ENCODE peak calls at places on chromosome 4, in eight cellular contexts. Y is trophoblast cell, W is IMR-90, B is PC-3, G is endodermal cell, X is fibroblast of lung, U is H9, S is K562. I is an unnamed sample.

GRCh38 chr4:112083587-112084347 is 61.5 kb upstream of the FAM241A start:
- DNase-seq in Y (no peak), W (peak), B (peak), G (no peak), X (peak), U (no peak), S (no peak), I (no peak)

GRCh38 chr4:182235016-182235415 is 8.2 kb upstream of the TENM3 start:
- DNase-seq in Y (peak), W (no peak), B (no peak), G (no peak), X (peak), U (no peak), S (no peak), I (no peak)

GRCh38 chr4:11497212-11497806 is 68.6 kb upstream of the HS3ST1 start:
- DNase-seq in Y (peak), W (no peak), B (peak), G (no peak), X (no peak), U (peak), S (no peak), I (no peak)

GRCh38 chr4:3245676-3246075 is 3.3 kb upstream of the MSANTD1 start:
- DNase-seq in Y (no peak), W (no peak), B (no peak), G (no peak), X (no peak), U (no peak), S (no peak), I (no peak)

GRCh38 chr4:3740256-3740655 is 25.9 kb upstream of the ADRA2C start:
- DNase-seq in Y (no peak), W (no peak), B (no peak), G (no peak), X (no peak), U (no peak), S (no peak), I (no peak)

GRCh38 chr4:187558391-187558790 is 437.2 kb upstream of the ZFP42 start:
- DNase-seq in Y (no peak), W (peak), B (peak), G (no peak), X (peak), U (no peak), S (no peak), I (no peak)

GRCh38 chr4:109432676-109433075 is 939 bp upstream of the SEC24B start:
- DNase-seq in Y (peak), W (peak), B (no peak), G (no peak), X (peak), U (no peak), S (no peak), I (no peak)

GRCh38 chr4:8921465-8921864 is 49.8 kb upstream of the HMX1 start:
- DNase-seq in Y (no peak), W (no peak), B (no peak), G (no peak), X (no peak), U (no peak), S (no peak), I (no peak)

GRCh38 chr4:187504974-187505797 is 490.4 kb upstream of the ZFP42 start:
- DNase-seq in Y (no peak), W (no peak), B (no peak), G (peak), X (no peak), U (peak), S (no peak), I (no peak)

GRCh38 chr4:159677521-159677920 is 574.6 kb downstream of the RAPGEF2 start:
- DNase-seq in Y (no peak), W (no peak), B (no peak), G (no peak), X (peak), U (no peak), S (no peak), I (no peak)

GRCh38 chr4:82560853-82561744 is 689 bp downstream of the TMEM150C start:
- DNase-seq in Y (no peak), W (no peak), B (no peak), G (peak), X (no peak), U (peak), S (no peak), I (no peak)

GRCh38 chr4:98055800-98056501 is 87.3 kb downstream of the STPG2 start:
- DNase-seq in Y (peak), W (no peak), B (no peak), G (peak), X (no peak), U (peak), S (no peak), I (no peak)

GRCh38 chr4:105548483-105548882 is 3.9 kb upstream of the ARHGEF38 start:
- DNase-seq in Y (no peak), W (no peak), B (peak), G (no peak), X (peak), U (no peak), S (no peak), I (no peak)

GRCh38 chr4:121656269-121656641 is 40.5 kb downstream of the ANXA5 start:
- DNase-seq in Y (peak), W (peak), B (peak), G (peak), X (peak), U (peak), S (peak), I (peak)

GRCh38 chr4:13907255-13907751 is 279.8 kb upstream of the BOD1L1 start:
- DNase-seq in Y (peak), W (peak), B (peak), G (no peak), X (peak), U (no peak), S (no peak), I (no peak)

GRCh38 chr4:149638073-149638472 is 177.6 kb downstream of the IQCM start:
- DNase-seq in Y (no peak), W (peak), B (peak), G (no peak), X (peak), U (no peak), S (no peak), I (no peak)

GRCh38 chr4:37517326-37517725 is 168.8 kb downstream of the RELL1 start:
- DNase-seq in Y (no peak), W (no peak), B (peak), G (no peak), X (no peak), U (no peak), S (no peak), I (no peak)

GRCh38 chr4:107202744-107203143 is 166.6 kb upstream of the DKK2 start:
- DNase-seq in Y (no peak), W (no peak), B (no peak), G (no peak), X (peak), U (no peak), S (no peak), I (no peak)

GRCh38 chr4:24582235-24582863 is 2.0 kb downstream of the DHX15 start:
- DNase-seq in Y (no peak), W (no peak), B (no peak), G (no peak), X (no peak), U (no peak), S (peak), I (no peak)

DNA sequence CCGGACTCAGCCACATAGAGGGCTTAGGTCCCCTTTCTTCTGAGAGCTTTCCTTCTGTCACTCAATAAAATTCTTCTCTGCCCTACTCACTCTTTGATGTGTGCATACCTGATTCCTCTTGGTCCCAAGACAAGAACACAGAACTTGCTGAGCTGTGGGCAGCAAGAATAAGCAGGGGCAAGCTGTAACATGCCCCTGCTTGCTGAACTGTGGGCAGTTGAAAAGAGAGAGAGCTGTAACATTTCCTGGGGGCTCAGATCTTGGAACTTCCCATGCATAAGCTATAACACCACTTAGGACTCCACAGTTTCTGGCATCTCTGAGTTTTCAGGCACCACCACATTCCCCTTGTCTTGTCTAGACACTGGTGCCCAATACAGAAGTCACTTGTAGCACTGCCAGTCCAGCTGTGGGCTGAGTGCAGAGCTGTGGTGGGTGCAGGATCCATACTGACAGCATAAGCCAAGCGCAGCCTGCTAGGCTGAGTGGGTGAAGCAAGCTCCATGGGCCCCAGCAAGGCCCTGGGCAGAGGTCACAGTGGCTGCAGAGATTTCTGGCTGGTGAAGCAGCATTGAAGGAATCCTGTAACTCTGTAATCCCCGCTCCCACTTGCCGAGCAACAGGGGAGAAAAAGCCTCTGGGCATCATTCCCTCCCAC is 241.2 kb downstream of the PCDH10 start:
- DNase-seq in Y (no peak), W (no peak), B (no peak), G (peak), X (no peak), U (no peak), S (no peak), I (no peak)
- H3K9ac ChIP-seq in Y (no peak), W (no peak), B (no peak), G (no peak), X (no peak), U (no peak), S (no peak), I (no peak)

GRCh38 chr4:48270516-48270897 is 869 bp upstream of the TEC start:
- DNase-seq in Y (no peak), W (no peak), B (no peak), G (no peak), X (no peak), U (no peak), S (no peak), I (no peak)
- H3K9ac ChIP-seq in Y (no peak), W (no peak), B (peak), G (no peak), X (no peak), U (no peak), S (peak), I (peak)

GRCh38 chr4:147830987-147831386 is 99.1 kb downstream of the ARHGAP10 start:
- DNase-seq in Y (peak), W (peak), B (peak), G (no peak), X (peak), U (no peak), S (no peak), I (no peak)
- H3K9ac ChIP-seq in Y (no peak), W (no peak), B (peak), G (no peak), X (no peak), U (no peak), S (no peak), I (no peak)

GRCh38 chr4:189202182-189202868 is 738.3 kb upstream of the FRG1 start:
- DNase-seq in Y (no peak), W (peak), B (peak), G (peak), X (peak), U (peak), S (peak), I (peak)
- H3K9ac ChIP-seq in Y (no peak), W (no peak), B (peak), G (no peak), X (no peak), U (no peak), S (no peak), I (no peak)

GRCh38 chr4:76703123-76703490 is 194.8 kb downstream of the SOWAHB start:
- DNase-seq in Y (peak), W (no peak), B (peak), G (no peak), X (no peak), U (no peak), S (no peak), I (no peak)

GRCh38 chr4:76703676-76704075 is 194.3 kb downstream of the SOWAHB start:
- DNase-seq in Y (no peak), W (no peak), B (peak), G (no peak), X (peak), U (no peak), S (no peak), I (no peak)

GRCh38 chr4:76704133-76704881 is 193.6 kb downstream of the SOWAHB start:
- DNase-seq in Y (no peak), W (peak), B (peak), G (no peak), X (peak), U (no peak), S (no peak), I (peak)

GRCh38 chr4:76699911-76700310 is 198.0 kb downstream of the SOWAHB start:
- DNase-seq in Y (no peak), W (no peak), B (no peak), G (no peak), X (peak), U (no peak), S (no peak), I (no peak)

DNA sequence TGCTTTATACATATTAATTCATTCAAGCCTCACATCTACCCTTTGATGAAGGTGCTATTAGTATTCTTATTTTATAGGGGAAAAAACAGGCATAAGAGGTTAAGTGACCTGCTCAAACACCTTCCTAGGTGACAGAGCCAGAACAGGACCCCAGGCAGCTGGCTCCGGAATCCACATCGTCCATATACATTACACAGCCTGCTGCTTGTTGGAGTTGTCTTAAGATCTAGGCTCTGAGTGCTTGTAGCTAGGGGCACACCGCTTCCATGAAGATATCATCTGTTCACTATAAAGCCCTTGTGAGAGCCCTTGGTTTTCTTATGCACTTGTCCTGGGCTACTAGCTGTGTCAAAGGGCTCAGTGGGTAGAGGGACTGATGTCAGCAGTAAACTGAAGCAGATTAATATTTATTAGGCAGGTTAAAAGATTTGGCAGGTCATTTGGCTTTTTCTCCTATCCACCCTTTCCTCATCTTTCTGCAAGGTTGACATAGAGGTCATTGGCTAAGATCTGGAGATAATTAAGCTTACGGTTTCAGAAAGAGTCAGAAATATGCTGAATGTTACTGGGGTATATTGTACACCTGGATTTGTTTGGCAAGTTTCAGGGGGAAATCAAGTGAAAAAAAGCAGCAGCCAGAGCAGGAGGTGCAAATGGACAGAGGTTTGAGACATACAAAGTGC is 195.4 kb downstream of the SOWAHB start:
- DNase-seq in Y (no peak), W (no peak), B (no peak), G (no peak), X (no peak), U (no peak), S (no peak), I (no peak)
- H3K9ac ChIP-seq in Y (no peak), W (peak), B (peak), G (no peak), X (no peak), U (no peak), S (no peak), I (no peak)

GRCh38 chr4:68369474-68369805 is 19.6 kb upstream of the YTHDC1 start:
- DNase-seq in Y (peak), W (no peak), B (peak), G (no peak), X (peak), U (no peak), S (no peak), I (no peak)

GRCh38 chr4:68368566-68369473 is 18.9 kb upstream of the YTHDC1 start:
- DNase-seq in Y (peak), W (peak), B (peak), G (no peak), X (peak), U (no peak), S (no peak), I (no peak)

GRCh38 chr4:68366600-68366999 is 16.7 kb upstream of the YTHDC1 start:
- DNase-seq in Y (no peak), W (no peak), B (no peak), G (no peak), X (peak), U (no peak), S (no peak), I (no peak)

GRCh38 chr4:68365068-68365467 is 15.2 kb upstream of the YTHDC1 start:
- DNase-seq in Y (no peak), W (no peak), B (no peak), G (no peak), X (no peak), U (no peak), S (no peak), I (no peak)

GRCh38 chr4:68367835-68368234 is 17.9 kb upstream of the YTHDC1 start:
- DNase-seq in Y (no peak), W (no peak), B (no peak), G (peak), X (no peak), U (no peak), S (no peak), I (no peak)
- H3K9ac ChIP-seq in Y (no peak), W (no peak), B (no peak), G (peak), X (no peak), U (no peak), S (no peak), I (no peak)

GRCh38 chr4:16196482-16197393 is 29.5 kb downstream of the TAPT1 start:
- DNase-seq in Y (peak), W (peak), B (peak), G (peak), X (peak), U (no peak), S (no peak), I (peak)
- H3K9ac ChIP-seq in Y (no peak), W (peak), B (no peak), G (no peak), X (peak), U (no peak), S (no peak), I (no peak)

GRCh38 chr4:87239821-87240220 is 19.4 kb upstream of the KLHL8 start:
- DNase-seq in Y (no peak), W (no peak), B (peak), G (no peak), X (peak), U (no peak), S (no peak), I (no peak)

GRCh38 chr4:87232241-87232640 is 11.8 kb upstream of the KLHL8 start:
- DNase-seq in Y (no peak), W (no peak), B (no peak), G (no peak), X (no peak), U (no peak), S (no peak), I (no peak)

GRCh38 chr4:87230806-87231205 is 10.4 kb upstream of the KLHL8 start:
- DNase-seq in Y (peak), W (no peak), B (no peak), G (no peak), X (no peak), U (no peak), S (no peak), I (no peak)

GRCh38 chr4:87236851-87237250 is 16.4 kb upstream of the KLHL8 start:
- DNase-seq in Y (peak), W (no peak), B (no peak), G (no peak), X (no peak), U (no peak), S (no peak), I (no peak)

DNA sequence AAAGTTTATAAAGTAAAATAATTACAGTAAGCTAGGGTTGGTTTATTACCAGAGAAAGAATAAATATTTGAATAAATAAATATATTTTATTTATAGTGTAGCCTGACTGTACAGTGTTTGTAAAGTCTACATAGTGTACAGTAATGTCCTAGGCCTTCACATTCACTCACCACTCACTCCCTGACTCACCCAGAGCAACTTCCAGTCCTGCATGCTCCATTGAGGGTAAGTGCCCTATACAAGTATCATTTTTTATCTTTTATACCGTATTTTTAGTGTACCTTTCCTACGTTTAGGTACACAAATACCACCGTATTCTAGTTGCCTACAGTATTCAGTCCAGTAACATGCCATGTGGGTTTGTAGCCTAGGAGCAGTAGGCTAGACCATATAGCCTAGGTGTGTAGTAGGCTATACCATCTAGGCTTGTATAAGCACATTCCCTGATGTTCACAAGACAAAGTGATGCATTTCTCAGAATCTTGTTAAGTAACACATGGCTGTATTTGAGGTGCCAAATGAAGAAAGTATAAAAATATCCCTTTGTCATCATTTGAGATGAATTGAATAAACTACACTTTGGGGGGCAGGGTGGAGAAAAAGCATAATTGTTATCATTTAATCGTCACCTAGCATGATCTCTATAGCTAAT is 14.7 kb upstream of the KLHL8 start:
- DNase-seq in Y (no peak), W (peak), B (peak), G (no peak), X (peak), U (no peak), S (no peak), I (no peak)
- H3K9ac ChIP-seq in Y (no peak), W (no peak), B (peak), G (no peak), X (no peak), U (no peak), S (no peak), I (no peak)

I was measured in NT2/D1.